ENCODE peak calls at places on chromosomes 3 and 15, in four cellular contexts. T is foreskin keratinocyte, R is transverse colon, V is psoas muscle. N is an unnamed sample. For H3K4me1 and H3K27me3, the result is how much of the 10 kb centered on the place peaks cover.

GRCh38 chr3:78604328-78604727 is 1163.5 kb downstream of the ROBO1 start:
- DNase-seq in T (peak), V (no peak), R (no peak), N (no peak)

GRCh38 chr15:40982855-40983254 is 29.6 kb downstream of the CHAC1 start:
- DNase-seq in R (no peak), T (no peak), V (no peak), N (peak)

GRCh38 chr15:67825880-67826716 is 789 bp downstream of the SKOR1 start:
- DNase-seq in V (no peak), R (no peak), T (no peak), N (no peak)

GRCh38 chr3:62876064-62876463 is 848 bp upstream of the CADPS start:
- DNase-seq in R (peak), V (no peak), T (peak), N (no peak)

GRCh38 chr15:40925863-40926658 is 3.1 kb upstream of the DLL4 start:
- DNase-seq in T (no peak), R (peak), V (no peak), N (no peak)

GRCh38 chr15:90418627-90419026 is 30.6 kb downstream of the IQGAP1 start:
- DNase-seq in T (no peak), R (no peak), V (no peak), N (no peak)

GRCh38 chr15:76012021-76012551 is at the start of gene NRG4:
- DNase-seq in T (peak), R (peak), V (no peak), N (no peak)

GRCh38 chr3:191236635-191237034 is 37.6 kb downstream of the OSTN start:
- DNase-seq in V (no peak), R (no peak), T (peak), N (no peak)

GRCh38 chr3:169041677-169042171 is 621.8 kb downstream of the MECOM start:
- DNase-seq in T (peak), V (no peak), R (no peak), N (no peak)

GRCh38 chr15:60916674-60917468 is 312.2 kb downstream of the RORA start:
- DNase-seq in T (peak), V (peak), R (peak), N (peak)

GRCh38 chr3:55692295-55692957 is 205.3 kb upstream of the WNT5A start:
- DNase-seq in R (no peak), V (no peak), T (peak), N (no peak)

GRCh38 chr3:197951392-197951990 is 1.5 kb downstream of the RPL35A start:
- DNase-seq in V (no peak), R (no peak), T (no peak), N (no peak)

GRCh38 chr3:54572197-54572895 is 355.5 kb downstream of the LRTM1 start:
- DNase-seq in V (no peak), T (peak), R (no peak), N (no peak)

GRCh38 chr15:57549935-57550334 is 41.8 kb upstream of the MYZAP start:
- DNase-seq in T (no peak), V (no peak), R (no peak), N (no peak)

GRCh38 chr3:43105597-43106292 is at the start of gene POMGNT2:
- DNase-seq in V (peak), R (peak), T (peak), N (peak)

GRCh38 chr15:30042556-30042955 is 40.2 kb upstream of the GOLGA8J start:
- DNase-seq in R (no peak), V (no peak), T (no peak), N (no peak)

GRCh38 chr15:40762919-40763800 is 708 bp upstream of the GCHFR start:
- DNase-seq in R (peak), V (peak), T (peak), N (peak)

GRCh38 chr3:36911990-36912804 is 32.7 kb downstream of the TRANK1 start:
- DNase-seq in V (no peak), T (peak), R (no peak), N (no peak)

GRCh38 chr15:71635735-71636134 is 174.6 kb upstream of the NR2E3 start:
- DNase-seq in R (no peak), T (no peak), V (no peak), N (no peak)

GRCh38 chr3:178003756-178004155 is 532.5 kb upstream of the KCNMB2 start:
- DNase-seq in R (no peak), T (peak), V (no peak), N (no peak)

GRCh38 chr3:15974647-15975046 is 176.9 kb upstream of the ANKRD28 start:
- DNase-seq in T (no peak), V (no peak), R (no peak), N (no peak)

GRCh38 chr3:46965151-46965550 is 11.4 kb downstream of the CCDC12 start:
- DNase-seq in V (no peak), R (peak), T (no peak), N (no peak)

GRCh38 chr3:46960801-46961200 is 15.7 kb downstream of the CCDC12 start:
- DNase-seq in T (no peak), R (no peak), V (no peak), N (no peak)

GRCh38 chr3:46960081-46960701 is 16.4 kb downstream of the CCDC12 start:
- DNase-seq in T (peak), V (no peak), R (no peak), N (no peak)

GRCh38 chr3:46962427-46962826 is 14.1 kb downstream of the CCDC12 start:
- DNase-seq in R (no peak), V (no peak), T (no peak), N (no peak)

DNA sequence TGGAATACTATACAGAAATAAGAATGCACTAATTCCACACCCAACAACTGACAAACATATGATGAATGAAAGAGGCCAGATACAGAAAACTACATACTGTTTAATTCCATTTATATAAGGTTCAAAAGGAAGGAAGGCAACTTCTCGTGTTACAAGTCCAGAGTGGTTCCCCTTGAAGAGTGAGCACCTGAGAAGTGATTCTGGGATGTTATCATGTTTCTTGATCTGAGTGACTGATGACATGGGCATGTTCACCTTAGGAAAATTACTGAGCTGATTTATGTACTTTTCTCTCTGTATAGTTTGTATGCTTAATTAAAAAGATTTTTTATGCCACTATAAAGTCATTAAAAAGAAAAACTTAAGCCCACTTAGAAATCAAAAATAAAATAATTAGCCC is 13.6 kb downstream of the CCDC12 start:
- DNase-seq in V (no peak), T (peak), R (no peak), N (no peak)
- H3K4me1 ChIP-seq in V (half or more), T (under half), R (half or more), N (under half)

GRCh38 chr3:71579934-71580318 is 3.6 kb downstream of the FOXP1 start:
- DNase-seq in V (no peak), T (peak), R (peak), N (peak)
- H3K27me3 ChIP-seq in V (under half), T (under half), R (under half), N (under half)

GRCh38 chr3:172595648-172596393 is 72.6 kb upstream of the TNFSF10 start:
- DNase-seq in T (peak), R (peak), V (no peak), N (no peak)

GRCh38 chr3:172598904-172599303 is 75.7 kb upstream of the TNFSF10 start:
- DNase-seq in V (no peak), T (no peak), R (no peak), N (no peak)

GRCh38 chr3:172591876-172592771 is 68.9 kb upstream of the TNFSF10 start:
- DNase-seq in V (no peak), T (no peak), R (peak), N (no peak)

GRCh38 chr3:172592898-172593669 is 69.9 kb upstream of the TNFSF10 start:
- DNase-seq in V (no peak), T (no peak), R (no peak), N (no peak)

DNA sequence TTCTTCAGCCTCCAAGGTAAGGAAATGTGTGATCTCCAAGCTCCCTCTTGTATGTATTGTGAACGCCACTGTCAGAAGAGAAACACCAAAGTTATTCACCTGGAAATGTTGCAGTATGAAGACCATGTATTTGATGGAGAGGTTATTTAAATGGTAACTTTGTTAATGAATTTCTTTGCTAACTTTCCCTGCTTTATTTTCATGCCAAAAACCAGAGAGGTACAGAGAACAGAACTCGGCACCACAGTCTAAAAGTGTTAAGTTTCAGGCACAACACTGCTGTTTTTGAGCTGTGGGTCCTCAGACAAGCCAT is 73.1 kb upstream of the TNFSF10 start:
- DNase-seq in R (no peak), T (no peak), V (no peak), N (no peak)
- TF ChIP-seq CTCF in R (no peak), T (no peak), V (no peak), N (no peak)

GRCh38 chr3:31011383-31011782 is 116.9 kb upstream of the GADL1 start:
- DNase-seq in R (no peak), T (peak), V (no peak), N (no peak)
- H3K4me1 ChIP-seq in R (under half), T (under half), V (under half), N (under half)

DNA sequence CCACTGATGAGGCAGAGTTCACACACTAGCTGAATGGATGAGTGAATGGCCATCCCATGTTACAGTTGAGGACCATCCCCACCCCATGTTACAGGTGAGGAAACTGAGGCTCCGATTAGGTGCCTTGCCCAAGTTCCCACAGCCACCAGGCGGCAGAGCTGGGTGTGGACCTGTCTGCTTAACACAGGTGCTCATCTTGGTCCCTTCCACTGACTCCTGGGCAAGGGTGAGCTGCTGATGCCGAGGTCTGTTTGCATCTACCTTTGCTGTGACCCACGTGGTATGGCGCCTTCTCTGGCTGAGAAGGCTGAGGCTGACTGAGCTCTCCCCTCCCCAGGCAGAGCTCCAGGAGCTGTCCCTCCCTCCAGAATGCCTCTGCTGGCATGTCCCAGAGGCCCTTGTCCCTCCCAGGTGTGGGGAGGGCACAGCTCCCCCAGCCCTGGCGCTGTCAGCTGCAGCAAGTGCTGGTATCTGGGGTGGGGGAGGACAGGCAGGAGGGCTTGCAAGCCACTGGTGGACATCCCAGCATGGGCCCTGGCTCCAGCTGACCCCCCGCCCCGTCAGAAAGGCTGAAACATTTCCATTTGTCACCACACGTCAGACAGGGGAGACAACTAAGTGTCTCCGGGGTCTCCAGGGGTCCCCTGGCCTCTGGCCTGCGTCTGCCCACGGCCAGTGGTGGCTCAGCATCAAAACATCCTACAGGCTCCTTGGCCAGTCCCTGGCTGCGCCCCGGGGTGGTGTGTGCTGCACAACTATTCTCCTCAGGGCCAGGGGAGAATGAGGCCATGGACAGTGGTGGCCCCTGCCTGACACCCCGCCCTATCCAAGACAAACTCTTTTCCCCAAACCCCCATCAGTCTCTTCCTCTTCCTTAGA is 105.4 kb downstream of the ADCY5 start:
- DNase-seq in R (no peak), V (no peak), T (no peak), N (no peak)
- H3K27me3 ChIP-seq in R (under half), V (under half), T (under half), N (under half)

GRCh38 chr15:92140802-92141201 is 252.9 kb upstream of the ST8SIA2 start:
- DNase-seq in V (no peak), R (no peak), T (peak), N (no peak)

GRCh38 chr15:92143765-92144164 is 249.9 kb upstream of the ST8SIA2 start:
- DNase-seq in R (no peak), T (no peak), V (no peak), N (no peak)

GRCh38 chr15:92141607-92142006 is 252.1 kb upstream of the ST8SIA2 start:
- DNase-seq in V (no peak), T (no peak), R (no peak), N (no peak)

DNA sequence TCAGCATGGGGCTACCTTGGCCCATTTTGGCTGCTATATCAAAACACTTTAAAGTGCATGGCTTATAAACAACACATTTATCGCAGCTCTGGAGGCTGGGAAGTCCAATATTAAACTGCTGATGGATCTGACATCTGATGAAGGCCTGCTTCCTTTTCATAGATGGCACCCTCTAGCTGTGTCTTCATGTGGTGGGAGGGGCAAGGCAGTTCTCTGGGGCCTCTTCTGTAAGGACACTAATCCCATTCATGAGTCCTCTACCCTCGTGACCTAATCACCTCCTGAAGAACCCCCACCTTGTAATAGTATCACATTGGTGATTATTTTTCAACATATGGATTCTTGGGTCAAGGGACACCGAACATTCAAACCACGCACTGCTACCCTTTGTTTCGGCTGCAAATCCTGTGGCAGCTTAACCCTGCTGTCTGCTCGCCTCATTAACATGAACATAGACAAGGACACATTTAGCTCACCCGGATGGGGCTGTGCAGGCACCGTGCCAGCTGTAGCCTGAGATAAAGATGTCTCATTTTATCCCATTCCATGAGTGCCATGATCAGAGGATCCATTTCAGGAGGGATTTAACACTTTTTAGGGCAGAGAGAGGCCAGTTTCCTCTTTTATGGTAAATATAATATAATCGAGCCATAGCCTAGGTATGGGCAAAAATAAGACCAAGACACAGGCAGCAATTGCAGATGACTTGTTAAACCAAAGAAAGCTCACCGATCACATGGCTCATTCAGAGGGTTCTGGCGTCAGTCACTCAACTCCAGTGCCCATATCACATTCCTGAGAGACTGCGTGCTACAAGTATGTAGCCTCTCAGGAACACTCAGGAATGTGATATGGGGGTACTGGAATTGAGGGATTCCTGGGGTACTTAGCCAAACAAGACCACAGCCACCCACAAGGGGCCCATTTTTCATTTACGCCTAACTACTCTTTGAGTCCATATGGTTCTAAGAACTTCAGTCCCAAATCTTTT is 251.1 kb upstream of the ST8SIA2 start:
- DNase-seq in T (no peak), V (no peak), R (no peak), N (no peak)
- TF ChIP-seq CTCF in T (no peak), V (no peak), R (no peak), N (no peak)

DNA sequence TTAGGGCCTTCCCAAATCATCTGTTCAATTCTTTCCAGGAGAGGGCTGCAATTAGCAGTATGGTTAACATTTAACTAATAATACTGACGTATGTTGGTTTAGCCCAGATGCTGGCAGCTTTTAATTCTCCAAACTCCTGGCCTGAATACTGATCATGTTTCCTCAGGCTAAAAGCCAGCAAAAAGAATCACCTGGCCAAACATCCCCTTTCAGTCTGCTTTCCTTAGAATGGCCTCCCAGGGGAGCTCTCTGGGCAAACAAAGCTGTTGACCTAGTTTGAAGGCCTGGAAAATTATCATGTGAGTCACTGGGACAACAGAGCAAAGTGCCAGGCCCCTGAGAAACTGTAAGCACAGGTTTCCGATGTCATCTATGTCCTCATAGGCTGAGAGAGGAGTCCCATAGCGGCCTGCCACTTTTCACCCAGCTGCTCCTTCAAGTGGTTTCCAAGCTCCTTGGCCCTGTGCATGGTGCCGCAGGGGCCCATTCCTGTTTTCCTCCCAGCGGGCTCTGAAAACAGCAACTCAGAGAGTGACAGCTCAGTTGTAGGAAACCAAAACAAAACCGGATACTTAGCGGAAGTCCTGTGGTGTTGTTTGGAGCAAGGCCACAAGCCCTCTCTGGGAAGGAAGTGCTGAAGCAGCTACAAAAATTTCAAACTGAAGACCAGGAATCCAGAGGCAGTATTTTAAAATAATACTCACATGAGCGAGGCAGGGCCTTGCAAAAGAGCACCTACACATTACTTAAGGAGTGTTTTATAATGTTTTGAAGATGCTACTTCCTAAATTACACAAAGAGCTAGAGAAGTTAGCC is 36.5 kb upstream of the RAB11A start:
- DNase-seq in V (peak), T (peak), R (peak), N (peak)
- H3K4me1 ChIP-seq in V (under half), T (under half), R (half or more), N (under half)